ENCODE peak calls at places on chromosome 21, in six cellular contexts. U, H, D, P, G and O are unnamed samples. For H3K4me1, the result is how much of the 10 kb centered on the place peaks cover.

GRCh38 chr21:22062472-22063139 is 1064.4 kb downstream of the NCAM2 start:
- DNase-seq in U (no peak), H (no peak), D (no peak), P (no peak), G (no peak), O (no peak)

GRCh38 chr21:30391615-30392014 is 4.2 kb upstream of the KRTAP13-1 start:
- DNase-seq in U (no peak), H (no peak), D (no peak), P (no peak), G (no peak), O (no peak)

GRCh38 chr21:29737188-29737587 is 202.6 kb downstream of the GRIK1 start:
- DNase-seq in U (no peak), H (no peak), D (peak), P (no peak), G (no peak), O (no peak)

GRCh38 chr21:38920631-38921398 is 115.1 kb downstream of the ETS2 start:
- DNase-seq in U (peak), H (peak), D (peak), P (no peak), G (peak), O (peak)

GRCh38 chr21:38244885-38245869 is 11.6 kb upstream of the KCNJ15 start:
- DNase-seq in U (peak), H (peak), D (peak), P (no peak), G (no peak), O (peak)

GRCh38 chr21:27268290-27268689 is 301.4 kb upstream of the ADAMTS5 start:
- DNase-seq in U (peak), H (peak), D (peak), P (no peak), G (no peak), O (peak)

GRCh38 chr21:27400045-27400444 is 433.2 kb upstream of the ADAMTS5 start:
- DNase-seq in U (no peak), H (no peak), D (no peak), P (no peak), G (no peak), O (no peak)

GRCh38 chr21:25983745-25984144 is 186.8 kb downstream of the APP start:
- DNase-seq in U (no peak), H (no peak), D (no peak), P (no peak), G (no peak), O (no peak)

GRCh38 chr21:38467911-38468310 is 30.4 kb downstream of the ERG start:
- DNase-seq in U (no peak), H (no peak), D (no peak), P (no peak), G (peak), O (no peak)

GRCh38 chr21:8991088-8991907 is 1530.1 kb upstream of the TPTE start:
- DNase-seq in U (no peak), H (no peak), D (no peak), P (no peak), G (peak), O (no peak)

GRCh38 chr21:28943631-28944030 is 49.0 kb downstream of the LTN1 start:
- DNase-seq in U (peak), H (peak), D (no peak), P (no peak), G (no peak), O (peak)

GRCh38 chr21:31929548-31929947 is 56.7 kb downstream of the HUNK start:
- DNase-seq in U (no peak), H (no peak), D (no peak), P (no peak), G (no peak), O (no peak)
- H3K4me3 ChIP-seq in U (no peak), H (no peak), D (no peak), P (no peak), G (no peak), O (no peak)

DNA sequence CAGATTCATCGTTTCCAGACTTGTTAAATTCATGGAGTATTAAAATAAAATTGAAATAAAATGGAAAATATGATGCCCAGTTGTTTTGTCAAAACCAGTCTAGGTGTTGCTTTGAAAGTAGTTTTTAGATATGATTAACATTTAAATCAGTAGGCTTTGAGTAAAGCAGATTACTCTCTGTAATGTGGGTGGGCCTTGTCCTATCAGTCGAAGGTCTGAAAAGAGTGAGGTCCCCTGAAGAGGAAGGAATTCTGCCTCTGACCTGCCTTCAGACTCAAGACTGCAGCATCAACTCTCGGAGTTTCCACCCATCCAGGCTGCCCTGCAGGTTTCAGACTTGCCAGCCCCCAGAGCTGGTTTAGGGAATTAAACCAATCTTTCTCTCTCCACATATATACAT is 36.2 kb downstream of the C21orf91 start:
- DNase-seq in U (no peak), H (no peak), D (no peak), P (no peak), G (no peak), O (no peak)
- H3K4me1 ChIP-seq in U (under half), H (under half), D (under half), P (under half), G (under half), O (under half)

DNA sequence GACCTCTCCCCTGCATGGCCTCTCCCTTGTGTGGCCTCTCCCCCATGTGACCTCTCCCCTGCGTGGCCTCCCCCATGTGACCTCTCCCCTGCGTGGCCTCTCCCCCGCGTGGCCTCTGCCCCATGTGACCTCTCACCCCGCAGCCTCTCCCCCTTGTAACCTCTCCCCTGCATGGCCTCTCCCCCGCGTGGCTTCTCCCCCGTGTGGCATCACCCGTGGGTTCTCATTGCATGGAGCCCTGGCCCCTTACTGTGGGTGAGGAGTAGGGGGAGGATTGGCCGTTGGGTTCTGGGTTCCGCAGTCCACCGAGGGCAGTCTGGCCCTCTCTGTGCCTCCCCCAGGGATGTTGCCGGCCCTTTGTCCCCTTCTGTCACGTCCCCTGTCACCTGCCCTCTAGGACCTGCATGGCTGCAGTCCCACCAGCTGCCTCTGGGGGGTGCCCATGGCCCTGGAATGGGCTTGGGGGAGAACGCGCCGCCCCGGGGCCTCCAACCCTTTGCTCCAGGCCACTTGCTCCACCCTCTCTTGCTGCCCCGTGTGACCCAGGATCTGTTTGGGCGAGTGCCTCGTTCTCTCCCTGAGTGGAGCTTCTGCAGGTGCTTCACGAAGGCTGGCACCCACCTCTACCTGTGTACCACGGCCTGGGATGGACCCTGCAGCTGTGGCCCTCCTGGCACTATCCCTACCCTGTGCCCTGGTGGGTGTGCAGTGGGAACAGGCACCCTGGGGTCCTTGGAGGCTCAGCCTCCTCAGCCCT is 21.3 kb downstream of the RRP1 start:
- DNase-seq in U (peak), H (peak), D (peak), P (peak), G (peak), O (peak)
- H3K9ac ChIP-seq in U (no peak), H (no peak), D (no peak), P (no peak), G (no peak), O (peak)

GRCh38 chr21:14616303-14617039 is 70.4 kb upstream of the SAMSN1 start:
- DNase-seq in U (no peak), H (no peak), D (no peak), P (no peak), G (no peak), O (no peak)

GRCh38 chr21:14614287-14614686 is 68.2 kb upstream of the SAMSN1 start:
- DNase-seq in U (no peak), H (no peak), D (no peak), P (no peak), G (no peak), O (no peak)

GRCh38 chr21:14620152-14620551 is 74.0 kb upstream of the SAMSN1 start:
- DNase-seq in U (no peak), H (no peak), D (no peak), P (no peak), G (no peak), O (no peak)

GRCh38 chr21:14617836-14618235 is 71.7 kb upstream of the SAMSN1 start:
- DNase-seq in U (no peak), H (no peak), D (no peak), P (no peak), G (no peak), O (no peak)

DNA sequence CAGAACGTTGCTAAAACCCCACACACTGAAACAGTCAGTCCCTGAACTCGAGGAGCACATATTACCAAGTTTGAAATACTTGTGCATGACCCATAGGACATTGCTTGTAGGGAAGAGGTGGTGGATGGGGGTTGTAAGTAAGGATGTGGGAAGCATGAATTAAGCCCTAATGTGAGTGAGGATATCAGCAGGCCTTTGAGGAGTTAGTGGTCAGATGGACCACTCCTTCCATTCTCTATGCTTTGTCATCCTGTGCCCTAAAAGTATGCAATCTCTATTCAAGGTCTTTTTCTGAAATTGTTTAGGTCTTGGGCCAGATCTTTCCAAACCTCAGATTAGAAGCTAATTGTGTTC is 70.9 kb upstream of the SAMSN1 start:
- DNase-seq in U (no peak), H (no peak), D (no peak), P (no peak), G (peak), O (no peak)
- H3K4me3 ChIP-seq in U (no peak), H (no peak), D (no peak), P (no peak), G (no peak), O (no peak)

GRCh38 chr21:45823100-45823681 is 158.4 kb upstream of the COL6A1 start:
- DNase-seq in U (no peak), H (no peak), D (no peak), P (no peak), G (no peak), O (no peak)

GRCh38 chr21:45826733-45827692 is 154.6 kb upstream of the COL6A1 start:
- DNase-seq in U (no peak), H (no peak), D (no peak), P (no peak), G (no peak), O (no peak)

GRCh38 chr21:45822429-45823099 is 159.0 kb upstream of the COL6A1 start:
- DNase-seq in U (no peak), H (no peak), D (no peak), P (no peak), G (peak), O (no peak)

GRCh38 chr21:45825209-45825602 is 156.4 kb upstream of the COL6A1 start:
- DNase-seq in U (no peak), H (no peak), D (no peak), P (no peak), G (no peak), O (no peak)

GRCh38 chr21:45824546-45825208 is 156.9 kb upstream of the COL6A1 start:
- DNase-seq in U (no peak), H (no peak), D (no peak), P (no peak), G (no peak), O (no peak)
- H3K4me1 ChIP-seq in U (under half), H (under half), D (under half), P (under half), G (under half), O (under half)

GRCh38 chr21:35254752-35255138 is 205.6 kb upstream of the RUNX1 start:
- DNase-seq in U (no peak), H (peak), D (no peak), P (no peak), G (no peak), O (no peak)
- H3K9ac ChIP-seq in U (no peak), H (peak), D (no peak), P (no peak), G (no peak), O (peak)

GRCh38 chr21:33924766-33925100 is 9.1 kb upstream of the ATP5PO start:
- DNase-seq in U (no peak), H (no peak), D (no peak), P (no peak), G (no peak), O (no peak)

GRCh38 chr21:33924079-33924765 is 8.6 kb upstream of the ATP5PO start:
- DNase-seq in U (peak), H (peak), D (peak), P (peak), G (peak), O (peak)
- H3K4me3 ChIP-seq in U (no peak), H (no peak), D (no peak), P (no peak), G (no peak), O (no peak)

GRCh38 chr21:34526236-34526617 is 14.2 kb upstream of the KCNE1 start:
- DNase-seq in U (no peak), H (peak), D (no peak), P (no peak), G (no peak), O (peak)
- H3K4me1 ChIP-seq in U (under half), H (under half), D (under half), P (under half), G (under half), O (under half)

GRCh38 chr21:32412998-32413504 is 545 bp downstream of the EVA1C start:
- DNase-seq in U (no peak), H (no peak), D (peak), P (no peak), G (no peak), O (no peak)

GRCh38 chr21:32410916-32411315 is 1.6 kb upstream of the EVA1C start:
- DNase-seq in U (no peak), H (no peak), D (no peak), P (no peak), G (no peak), O (no peak)

GRCh38 chr21:32410291-32410690 is 2.2 kb upstream of the EVA1C start:
- DNase-seq in U (no peak), H (no peak), D (no peak), P (no peak), G (no peak), O (no peak)

GRCh38 chr21:32412162-32412997 is at the start of gene EVA1C:
- DNase-seq in U (peak), H (peak), D (peak), P (no peak), G (peak), O (peak)

DNA sequence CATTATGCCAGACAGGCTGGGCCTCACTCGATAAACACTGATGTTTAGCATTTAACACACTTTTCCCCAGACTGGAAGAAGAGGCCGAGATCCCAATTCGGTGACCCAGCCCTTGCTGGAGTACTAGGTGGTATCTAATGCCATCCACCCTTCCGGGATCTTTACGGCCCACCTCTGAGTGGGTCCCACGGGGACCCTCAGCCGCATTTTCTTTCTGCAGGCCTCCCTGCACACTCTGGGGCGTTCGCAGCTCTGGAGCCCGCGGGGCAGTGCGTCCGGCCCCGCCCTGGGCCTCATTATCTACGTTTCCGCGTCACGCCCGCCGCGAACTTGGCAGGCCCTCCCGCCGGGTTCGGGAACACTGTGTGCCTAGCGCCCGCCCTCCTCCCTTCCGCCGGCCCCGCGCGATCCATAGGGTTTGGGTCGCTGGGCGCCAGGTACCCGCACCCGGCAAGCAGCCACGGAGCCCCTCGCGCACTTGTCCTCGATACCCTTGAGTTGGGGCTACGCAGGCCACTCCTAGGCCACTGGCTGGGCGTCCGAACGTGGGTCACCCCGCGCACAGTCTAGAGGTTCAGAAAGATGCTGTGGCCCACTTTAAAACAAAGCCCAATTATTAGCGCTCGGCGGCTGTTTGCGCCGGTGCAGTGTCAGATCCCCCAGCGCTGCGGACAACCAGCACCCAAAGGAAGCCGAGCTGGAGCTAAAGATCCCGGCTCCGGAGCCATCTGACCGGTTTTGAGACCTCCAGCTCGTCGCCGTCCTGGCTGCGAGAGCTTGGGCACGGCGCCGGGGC is 942 bp upstream of the EVA1C start:
- DNase-seq in U (peak), H (peak), D (peak), P (no peak), G (peak), O (peak)
- H3K9ac ChIP-seq in U (peak), H (peak), D (peak), P (peak), G (no peak), O (peak)

GRCh38 chr21:42525228-42525604 is 11.6 kb downstream of the SLC37A1 start:
- DNase-seq in U (peak), H (peak), D (peak), P (no peak), G (no peak), O (peak)
- H3K4me3 ChIP-seq in U (no peak), H (no peak), D (no peak), P (no peak), G (no peak), O (peak)